ENCODE peak calls at places on chromosomes 3 and 15, in six cellular contexts. B is Panc1; Z is naive thymus-derived CD4-positive, alpha-beta T cell; P is mesenchymal stem cell; C is CD8-positive, alpha-beta T cell; T is neuronal stem cell. W is an unnamed sample.

GRCh38 chr15:52464478-52464877 is 64.2 kb downstream of the MYO5A start:
- DNase-seq in C (no peak), P (no peak), T (no peak), Z (no peak), B (no peak), W (no peak)

GRCh38 chr3:105836533-105836932 is 32.3 kb downstream of the CBLB start:
- DNase-seq in C (no peak), T (no peak), P (no peak), B (no peak), Z (no peak), W (no peak)

GRCh38 chr3:65153850-65154512 is 466.2 kb upstream of the ADAMTS9 start:
- DNase-seq in P (no peak), B (no peak), Z (no peak), C (no peak), T (no peak), W (no peak)

GRCh38 chr15:78702609-78703332 is 61.8 kb upstream of the CHRNB4 start:
- DNase-seq in B (no peak), P (no peak), T (no peak), Z (no peak), C (no peak), W (no peak)

GRCh38 chr15:80817901-80818300 is 38.7 kb downstream of the CEMIP start:
- DNase-seq in C (no peak), T (no peak), P (no peak), Z (no peak), B (no peak), W (no peak)

GRCh38 chr3:172844428-172844827 is 93.9 kb downstream of the ECT2 start:
- DNase-seq in P (peak; percentile 11), T (no peak), Z (no peak), C (no peak), B (no peak), W (no peak)

GRCh38 chr15:71570736-71571135 is 239.6 kb upstream of the NR2E3 start:
- DNase-seq in Z (no peak), P (no peak), T (no peak), C (no peak), B (no peak), W (no peak)

GRCh38 chr15:46857103-46857502 is 860.2 kb upstream of the SEMA6D start:
- DNase-seq in P (no peak), T (no peak), B (no peak), C (no peak), Z (no peak), W (peak; percentile 4)

GRCh38 chr3:30286007-30286669 is 320.3 kb upstream of the TGFBR2 start:
- DNase-seq in Z (no peak), T (no peak), B (peak; percentile 69), C (no peak), P (peak; percentile 78), W (peak; percentile 38)

GRCh38 chr15:50943623-50944022 is 35.1 kb downstream of the AP4E1 start:
- DNase-seq in P (no peak), Z (no peak), B (no peak), C (no peak), T (no peak), W (no peak)

GRCh38 chr15:29348308-29348914 is 78.8 kb upstream of the NSMCE3 start:
- DNase-seq in P (no peak), Z (no peak), T (no peak), C (no peak), B (no peak), W (no peak)

GRCh38 chr15:40736575-40736974 is 18.5 kb downstream of the RMDN3 start:
- DNase-seq in P (no peak), C (no peak), T (no peak), B (no peak), Z (no peak), W (no peak)

GRCh38 chr3:165800970-165801369 is 36.3 kb downstream of the BCHE start:
- DNase-seq in Z (no peak), C (no peak), T (no peak), B (no peak), P (peak; percentile 64), W (no peak)

GRCh38 chr3:177742273-177742672 is 545.0 kb upstream of the TBL1XR1 start:
- DNase-seq in C (no peak), Z (no peak), T (no peak), B (no peak), P (no peak), W (no peak)

GRCh38 chr3:177744873-177745646 is 547.8 kb upstream of the TBL1XR1 start:
- DNase-seq in P (peak; percentile 38), B (no peak), T (no peak), Z (no peak), C (no peak), W (no peak)

GRCh38 chr3:177740270-177740669 is 543.0 kb upstream of the TBL1XR1 start:
- DNase-seq in P (no peak), C (no peak), B (no peak), T (no peak), Z (no peak), W (no peak)

GRCh38 chr3:177746259-177747021 is 549.2 kb upstream of the TBL1XR1 start:
- DNase-seq in C (no peak), P (no peak), T (no peak), B (no peak), Z (no peak), W (no peak)

GRCh38 chr3:177743491-177743890 is 546.2 kb upstream of the TBL1XR1 start:
- DNase-seq in C (no peak), T (no peak), B (no peak), Z (no peak), P (no peak), W (no peak)
- H3K9me3 ChIP-seq in C (no peaks in the 10 kb centered on the region), T (no peaks in the 10 kb centered on the region), B (no peaks in the 10 kb centered on the region), Z (no peaks in the 10 kb centered on the region), P (no peaks in the 10 kb centered on the region), W (no peaks in the 10 kb centered on the region)

GRCh38 chr3:187266691-187267090 is 24.8 kb downstream of the MASP1 start:
- DNase-seq in T (no peak), C (no peak), B (no peak), Z (no peak), P (no peak), W (no peak)

GRCh38 chr3:187271582-187271981 is 20.0 kb downstream of the MASP1 start:
- DNase-seq in Z (no peak), B (no peak), T (no peak), P (no peak), C (no peak), W (no peak)

GRCh38 chr3:187267306-187267705 is 24.2 kb downstream of the MASP1 start:
- DNase-seq in T (no peak), P (peak; percentile 48), B (no peak), C (no peak), Z (no peak), W (no peak)

GRCh38 chr3:187265461-187265955 is 26.0 kb downstream of the MASP1 start:
- DNase-seq in Z (no peak), C (no peak), T (no peak), B (no peak), P (peak; percentile 72), W (no peak)

DNA sequence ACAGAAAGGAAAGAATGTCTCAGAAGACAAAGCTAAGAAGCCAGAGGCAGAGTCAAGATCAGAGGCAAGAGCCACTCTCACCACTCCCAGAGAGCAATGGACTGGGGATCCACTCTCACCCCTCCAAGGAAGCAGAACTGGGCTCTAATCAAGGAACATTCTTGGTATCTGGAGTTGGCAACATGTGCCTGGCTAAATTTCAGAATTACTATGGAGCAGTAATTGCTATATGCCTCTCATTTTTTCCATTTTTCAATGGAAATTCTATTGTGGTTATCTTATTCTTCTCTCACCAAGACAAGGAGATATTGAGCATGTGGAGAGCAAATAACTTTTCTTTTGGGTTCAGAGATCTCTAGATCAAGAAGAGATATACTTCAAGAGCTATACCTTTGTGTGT is 22.1 kb downstream of the MASP1 start:
- DNase-seq in P (no peak), C (no peak), Z (no peak), B (no peak), T (no peak), W (no peak)
- H3K36me3 ChIP-seq in P (no peaks in the 10 kb centered on the region), C (no peaks in the 10 kb centered on the region), Z (no peaks in the 10 kb centered on the region), B (no peaks in the 10 kb centered on the region), T (no peaks in the 10 kb centered on the region), W (no peaks in the 10 kb centered on the region)

GRCh38 chr15:23594252-23594770 is 28.8 kb downstream of the MKRN3 start:
- DNase-seq in Z (no peak), B (no peak), C (no peak), P (no peak), T (no peak), W (no peak)

GRCh38 chr15:23588268-23588667 is 22.8 kb downstream of the MKRN3 start:
- DNase-seq in P (no peak), Z (no peak), B (no peak), C (no peak), T (no peak), W (no peak)

DNA sequence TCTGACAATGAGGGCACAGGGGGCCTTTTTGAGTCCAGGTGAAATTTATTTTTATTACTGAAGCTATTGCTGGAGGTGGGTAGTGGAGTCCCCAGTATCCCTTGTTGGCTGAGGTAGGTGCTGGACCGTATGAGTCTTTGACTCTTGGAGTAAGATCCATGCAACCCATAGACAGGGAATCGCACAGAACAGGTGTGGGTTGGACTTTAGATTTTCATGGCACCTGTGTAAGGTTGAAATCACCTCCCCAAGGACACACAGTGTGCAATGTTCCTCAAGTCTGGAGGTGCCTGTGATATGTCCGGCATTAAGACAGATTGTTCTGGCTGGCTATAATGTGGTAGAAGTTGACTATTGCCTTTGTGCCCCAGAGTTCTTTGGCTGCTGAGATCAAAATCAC is 23.5 kb downstream of the MKRN3 start:
- DNase-seq in Z (no peak), C (no peak), B (no peak), T (no peak), P (no peak), W (no peak)
- H3K9me3 ChIP-seq in Z (no peaks in the 10 kb centered on the region), C (no peaks in the 10 kb centered on the region), B (no peaks in the 10 kb centered on the region), T (peaks cover 8% of the 10 kb centered on the region), P (no peaks in the 10 kb centered on the region), W (no peaks in the 10 kb centered on the region)

GRCh38 chr15:45670511-45670910 is 35.7 kb downstream of the SQOR start:
- DNase-seq in P (peak; percentile 33), B (no peak), Z (no peak), T (no peak), C (no peak), W (no peak)

GRCh38 chr15:45669422-45669821 is 34.6 kb downstream of the SQOR start:
- DNase-seq in Z (no peak), B (no peak), P (no peak), T (no peak), C (no peak), W (no peak)

GRCh38 chr15:45668386-45668785 is 33.6 kb downstream of the SQOR start:
- DNase-seq in T (no peak), Z (no peak), P (no peak), B (no peak), C (no peak), W (no peak)

GRCh38 chr15:45667002-45667401 is 32.2 kb downstream of the SQOR start:
- DNase-seq in T (no peak), Z (no peak), C (no peak), P (no peak), B (no peak), W (no peak)

GRCh38 chr15:45670061-45670460 is 35.2 kb downstream of the SQOR start:
- DNase-seq in Z (no peak), T (no peak), P (no peak), B (no peak), C (no peak), W (no peak)
- H3K36me3 ChIP-seq in Z (peaks cover 7% of the 10 kb centered on the region), T (no peaks in the 10 kb centered on the region), P (peaks cover 7% of the 10 kb centered on the region), B (no peaks in the 10 kb centered on the region), C (peaks cover 46% of the 10 kb centered on the region), W (no peaks in the 10 kb centered on the region)

GRCh38 chr3:147365196-147366115 is 40.9 kb downstream of the ZIC4 start:
- DNase-seq in Z (no peak), C (no peak), P (no peak), T (no peak), B (no peak), W (no peak)
- H3K9me3 ChIP-seq in Z (no peaks in the 10 kb centered on the region), C (no peaks in the 10 kb centered on the region), P (peaks cover 1% of the 10 kb centered on the region), T (no peaks in the 10 kb centered on the region), B (no peaks in the 10 kb centered on the region), W (no peaks in the 10 kb centered on the region)